ENCODE peak calls at places on chromosomes 11 and 22, in six cellular contexts. E, R, I, O, L and Q are unnamed samples.

GRCh38 chr11:114440121-114440860 is 1.0 kb downstream of the REXO2 start:
- DNase-seq in E (no peak), R (no peak), I (peak), O (no peak), L (no peak), Q (no peak)

GRCh38 chr11:47257518-47258316 is at the start of gene NR1H3:
- DNase-seq in E (peak), R (peak), I (peak), O (peak), L (peak), Q (no peak)

GRCh38 chr11:100942016-100942415 is 187.6 kb downstream of the PGR start:
- DNase-seq in E (no peak), R (no peak), I (peak), O (no peak), L (no peak), Q (no peak)

GRCh38 chr11:85590848-85591483 is 36.2 kb downstream of the DLG2 start:
- DNase-seq in E (no peak), R (no peak), I (peak), O (no peak), L (peak), Q (peak)

GRCh38 chr11:88175004-88175706 is at the start of gene RAB38:
- DNase-seq in E (peak), R (no peak), I (peak), O (peak), L (peak), Q (no peak)

GRCh38 chr11:2674681-2675131 is 25.1 kb downstream of the KCNQ1OT1 start:
- DNase-seq in E (peak), R (no peak), I (no peak), O (no peak), L (no peak), Q (no peak)

GRCh38 chr11:93652161-93652597 is 9.3 kb upstream of the CEP295 start:
- DNase-seq in E (peak), R (no peak), I (peak), O (peak), L (peak), Q (no peak)

GRCh38 chr22:49437956-49438355 is 389.7 kb downstream of the BRD1 start:
- DNase-seq in E (no peak), R (no peak), I (no peak), O (no peak), L (no peak), Q (no peak)

GRCh38 chr22:38413085-38414008 is 41.7 kb downstream of the KCNJ4 start:
- DNase-seq in E (peak), R (no peak), I (no peak), O (peak), L (no peak), Q (no peak)

GRCh38 chr11:100805509-100806199 is 118.6 kb downstream of the ARHGAP42 start:
- DNase-seq in E (no peak), R (no peak), I (peak), O (no peak), L (peak), Q (no peak)

GRCh38 chr22:39090426-39091064 is 6.5 kb upstream of the APOBEC3H start:
- DNase-seq in E (peak), R (peak), I (no peak), O (no peak), L (no peak), Q (no peak)

GRCh38 chr11:123429851-123430735 is at the start of gene GRAMD1B:
- DNase-seq in E (peak), R (no peak), I (peak), O (peak), L (peak), Q (peak)

GRCh38 chr22:24146791-24147353 is 34.4 kb upstream of the SUSD2 start:
- DNase-seq in E (peak), R (no peak), I (peak), O (peak), L (peak), Q (peak)

GRCh38 chr11:73259406-73260126 is 12.6 kb upstream of the P2RY6 start:
- DNase-seq in E (no peak), R (no peak), I (no peak), O (no peak), L (no peak), Q (no peak)

GRCh38 chr11:126969865-126970479 is 30.6 kb downstream of the KIRREL3 start:
- DNase-seq in E (no peak), R (no peak), I (peak), O (no peak), L (peak), Q (peak)

GRCh38 chr11:69463892-69464620 is 17.4 kb upstream of the LINC01488 start:
- DNase-seq in E (no peak), R (no peak), I (no peak), O (no peak), L (no peak), Q (no peak)

GRCh38 chr11:65642014-65642671 is 4.2 kb downstream of the SIPA1 start:
- DNase-seq in E (no peak), R (no peak), I (no peak), O (no peak), L (no peak), Q (no peak)

GRCh38 chr11:13776134-13776815 is 107.8 kb downstream of the FAR1 start:
- DNase-seq in E (no peak), R (no peak), I (peak), O (no peak), L (no peak), Q (no peak)

GRCh38 chr11:79108851-79109250 is 332.0 kb downstream of the TENM4 start:
- DNase-seq in E (no peak), R (no peak), I (no peak), O (no peak), L (peak), Q (no peak)

GRCh38 chr22:19111140-19111539 is 11.1 kb downstream of the DGCR2 start:
- DNase-seq in E (no peak), R (no peak), I (no peak), O (no peak), L (no peak), Q (no peak)

GRCh38 chr11:75105462-75105925 is 8.8 kb upstream of the OR2AT4 start:
- DNase-seq in E (no peak), R (no peak), I (no peak), O (no peak), L (peak), Q (no peak)

GRCh38 chr11:121932646-121933185 is 183.3 kb downstream of the BLID start:
- DNase-seq in E (no peak), R (no peak), I (no peak), O (no peak), L (no peak), Q (no peak)

GRCh38 chr11:119843760-119844330 is 114.8 kb upstream of the NECTIN1 start:
- DNase-seq in E (no peak), R (no peak), I (no peak), O (no peak), L (no peak), Q (no peak)

GRCh38 chr11:131108780-131109179 is 192.5 kb upstream of the SNX19 start:
- DNase-seq in E (no peak), R (no peak), I (peak), O (no peak), L (no peak), Q (no peak)

GRCh38 chr11:60150279-60150678 is 32.6 kb downstream of the MS4A6A start:
- DNase-seq in E (no peak), R (no peak), I (no peak), O (no peak), L (no peak), Q (no peak)

GRCh38 chr22:38760477-38761201 is 4.8 kb upstream of the SUN2 start:
- DNase-seq in E (no peak), R (no peak), I (peak), O (no peak), L (no peak), Q (no peak)

GRCh38 chr11:45178890-45179663 is 32.6 kb downstream of the PRDM11 start:
- DNase-seq in E (no peak), R (no peak), I (peak), O (no peak), L (peak), Q (no peak)

GRCh38 chr22:47442821-47443220 is 680.4 kb downstream of the TBC1D22A start:
- DNase-seq in E (no peak), R (no peak), I (no peak), O (peak), L (no peak), Q (no peak)

GRCh38 chr22:41998361-41999261 is at the start of gene WBP2NL:
- DNase-seq in E (peak), R (peak), I (peak), O (peak), L (peak), Q (peak)

GRCh38 chr11:82080160-82080559 is 653.5 kb downstream of the FAM181B start:
- DNase-seq in E (no peak), R (no peak), I (peak), O (no peak), L (peak), Q (peak)

GRCh38 chr22:46654426-46654825 is 34.2 kb downstream of the GRAMD4 start:
- DNase-seq in E (no peak), R (no peak), I (no peak), O (no peak), L (no peak), Q (no peak)

GRCh38 chr11:92122561-92122960 is 102.1 kb upstream of the FAT3 start:
- DNase-seq in E (no peak), R (no peak), I (no peak), O (no peak), L (peak), Q (no peak)

GRCh38 chr11:87501388-87501787 is 463.7 kb downstream of the TMEM135 start:
- DNase-seq in E (no peak), R (no peak), I (no peak), O (no peak), L (no peak), Q (no peak)

GRCh38 chr11:120184371-120184945 is 26.4 kb upstream of the OAF start:
- DNase-seq in E (no peak), R (no peak), I (no peak), O (peak), L (no peak), Q (no peak)

GRCh38 chr11:2700415-2701211 is 819 bp upstream of the KCNQ1OT1 start:
- DNase-seq in E (peak), R (peak), I (no peak), O (peak), L (no peak), Q (no peak)

GRCh38 chr11:113685650-113686349 is 20.3 kb downstream of the TMPRSS5 start:
- DNase-seq in E (no peak), R (no peak), I (no peak), O (no peak), L (no peak), Q (no peak)

GRCh38 chr11:123585206-123585605 is 69.2 kb downstream of the SCN3B start:
- DNase-seq in E (no peak), R (no peak), I (no peak), O (no peak), L (no peak), Q (no peak)

GRCh38 chr22:45638197-45638596 is 33.4 kb upstream of the ATXN10 start:
- DNase-seq in E (no peak), R (no peak), I (no peak), O (no peak), L (no peak), Q (no peak)

GRCh38 chr11:130827697-130828377 is 88.4 kb downstream of the SNX19 start:
- DNase-seq in E (peak), R (no peak), I (peak), O (peak), L (peak), Q (no peak)

GRCh38 chr11:27218498-27219038 is 144.4 kb downstream of the CCDC34 start:
- DNase-seq in E (no peak), R (no peak), I (peak), O (no peak), L (peak), Q (peak)
- H3K4me3 ChIP-seq in E (no peak), R (no peak), I (no peak), O (no peak), L (no peak), Q (no peak)

GRCh38 chr11:118258410-118258809 is 5.7 kb downstream of the MPZL2 start:
- DNase-seq in E (no peak), R (no peak), I (no peak), O (peak), L (no peak), Q (no peak)
- TF ChIP-seq CTCF in E (peak), R (no peak), I (peak), O (no peak), L (peak), Q (peak)

GRCh38 chr22:29690481-29690880 is 29.3 kb upstream of the CABP7 start:
- DNase-seq in E (no peak), R (no peak), I (no peak), O (no peak), L (no peak), Q (no peak)

GRCh38 chr22:29693151-29693550 is 26.7 kb upstream of the CABP7 start:
- DNase-seq in E (no peak), R (no peak), I (no peak), O (no peak), L (no peak), Q (no peak)

GRCh38 chr22:29691636-29692326 is 28.0 kb upstream of the CABP7 start:
- DNase-seq in E (no peak), R (no peak), I (no peak), O (no peak), L (no peak), Q (no peak)

GRCh38 chr22:29693671-29694070 is 26.1 kb upstream of the CABP7 start:
- DNase-seq in E (no peak), R (no peak), I (no peak), O (no peak), L (no peak), Q (no peak)

GRCh38 chr22:29692327-29692640 is 27.5 kb upstream of the CABP7 start:
- DNase-seq in E (no peak), R (no peak), I (no peak), O (no peak), L (no peak), Q (no peak)
- H3K4me3 ChIP-seq in E (no peak), R (no peak), I (no peak), O (no peak), L (no peak), Q (no peak)

GRCh38 chr11:17601206-17602075 is 54.4 kb downstream of the OTOG start:
- DNase-seq in E (no peak), R (no peak), I (no peak), O (peak), L (no peak), Q (no peak)
- TF ChIP-seq CTCF in E (no peak), R (no peak), I (no peak), O (no peak), L (no peak), Q (peak)

DNA sequence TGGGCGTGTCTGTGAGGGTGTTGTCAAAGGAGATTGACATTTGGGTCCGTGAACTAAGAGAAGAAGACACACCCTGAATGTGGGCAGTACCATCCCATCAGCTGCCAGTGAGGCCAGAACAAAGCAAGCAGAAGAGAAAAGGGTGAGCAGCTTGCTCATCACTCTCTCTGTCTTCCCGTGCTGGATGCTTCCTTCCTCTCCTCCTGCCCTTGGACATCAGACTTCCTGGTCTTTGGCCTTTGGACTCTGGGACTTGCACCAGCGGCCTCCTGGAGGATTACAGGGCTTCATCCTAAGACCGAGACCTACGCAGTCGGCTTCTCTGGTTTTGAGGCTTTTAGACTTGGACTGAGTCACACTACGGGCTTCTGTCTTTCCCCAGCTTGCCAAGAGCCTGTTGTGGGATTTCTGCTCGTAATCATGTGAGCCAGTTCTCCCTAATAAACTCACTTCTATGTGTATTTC is 18.8 kb downstream of the APOL2 start:
- DNase-seq in E (no peak), R (no peak), I (peak), O (no peak), L (peak), Q (no peak)
- H3K4me3 ChIP-seq in E (no peak), R (no peak), I (no peak), O (no peak), L (no peak), Q (no peak)

GRCh38 chr11:61447601-61448551 is 18.0 kb downstream of the SDHAF2 start:
- DNase-seq in E (no peak), R (no peak), I (no peak), O (no peak), L (no peak), Q (no peak)

GRCh38 chr11:61448552-61448927 is 18.6 kb downstream of the SDHAF2 start:
- DNase-seq in E (no peak), R (no peak), I (no peak), O (no peak), L (no peak), Q (no peak)

GRCh38 chr11:61442616-61443015 is 12.7 kb downstream of the SDHAF2 start:
- DNase-seq in E (no peak), R (no peak), I (peak), O (no peak), L (no peak), Q (no peak)

GRCh38 chr11:61445535-61445934 is 15.6 kb downstream of the SDHAF2 start:
- DNase-seq in E (no peak), R (no peak), I (no peak), O (no peak), L (no peak), Q (no peak)

DNA sequence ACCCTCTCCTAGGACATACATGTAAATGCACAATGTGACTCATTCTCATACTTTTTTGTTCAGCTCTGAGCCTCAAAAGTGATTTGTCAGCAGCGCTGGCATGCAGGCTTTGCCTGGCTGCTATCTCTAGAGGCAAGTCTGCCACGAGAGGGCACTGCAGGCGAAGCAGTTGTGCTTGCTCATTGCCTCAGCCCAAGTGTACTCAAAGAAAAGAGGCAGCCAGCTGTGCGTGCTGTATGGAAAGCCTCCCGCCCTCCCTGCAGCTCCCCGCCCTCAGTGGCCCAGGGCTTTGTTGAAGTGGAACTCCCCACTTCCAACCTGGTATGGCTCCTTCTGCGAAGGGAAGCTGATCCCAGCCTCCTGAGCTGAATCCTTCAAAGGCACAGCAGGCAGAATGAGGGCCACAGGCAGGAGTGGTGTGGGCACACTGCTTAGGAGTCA is 16.3 kb downstream of the SDHAF2 start:
- DNase-seq in E (peak), R (peak), I (peak), O (peak), L (peak), Q (peak)
- TF ChIP-seq CTCF in E (peak), R (peak), I (peak), O (peak), L (peak), Q (peak)

GRCh38 chr11:128735935-128736610 is 42.2 kb downstream of the FLI1 start:
- DNase-seq in E (no peak), R (no peak), I (no peak), O (no peak), L (no peak), Q (no peak)
- H3K4me3 ChIP-seq in E (no peak), R (no peak), I (no peak), O (no peak), L (no peak), Q (no peak)

GRCh38 chr11:10590516-10590915 is 22.1 kb upstream of the LYVE1 start:
- DNase-seq in E (no peak), R (no peak), I (no peak), O (no peak), L (no peak), Q (no peak)

GRCh38 chr11:10594407-10594806 is 25.9 kb upstream of the LYVE1 start:
- DNase-seq in E (no peak), R (no peak), I (no peak), O (no peak), L (no peak), Q (no peak)

GRCh38 chr11:10588904-10589303 is 20.4 kb upstream of the LYVE1 start:
- DNase-seq in E (no peak), R (no peak), I (no peak), O (no peak), L (no peak), Q (no peak)

GRCh38 chr11:10592331-10592730 is 23.9 kb upstream of the LYVE1 start:
- DNase-seq in E (no peak), R (no peak), I (peak), O (no peak), L (peak), Q (peak)

GRCh38 chr11:10591741-10592140 is 23.3 kb upstream of the LYVE1 start:
- DNase-seq in E (no peak), R (no peak), I (no peak), O (no peak), L (no peak), Q (no peak)
- TF ChIP-seq CTCF in E (no peak), R (no peak), I (no peak), O (no peak), L (no peak), Q (no peak)

DNA sequence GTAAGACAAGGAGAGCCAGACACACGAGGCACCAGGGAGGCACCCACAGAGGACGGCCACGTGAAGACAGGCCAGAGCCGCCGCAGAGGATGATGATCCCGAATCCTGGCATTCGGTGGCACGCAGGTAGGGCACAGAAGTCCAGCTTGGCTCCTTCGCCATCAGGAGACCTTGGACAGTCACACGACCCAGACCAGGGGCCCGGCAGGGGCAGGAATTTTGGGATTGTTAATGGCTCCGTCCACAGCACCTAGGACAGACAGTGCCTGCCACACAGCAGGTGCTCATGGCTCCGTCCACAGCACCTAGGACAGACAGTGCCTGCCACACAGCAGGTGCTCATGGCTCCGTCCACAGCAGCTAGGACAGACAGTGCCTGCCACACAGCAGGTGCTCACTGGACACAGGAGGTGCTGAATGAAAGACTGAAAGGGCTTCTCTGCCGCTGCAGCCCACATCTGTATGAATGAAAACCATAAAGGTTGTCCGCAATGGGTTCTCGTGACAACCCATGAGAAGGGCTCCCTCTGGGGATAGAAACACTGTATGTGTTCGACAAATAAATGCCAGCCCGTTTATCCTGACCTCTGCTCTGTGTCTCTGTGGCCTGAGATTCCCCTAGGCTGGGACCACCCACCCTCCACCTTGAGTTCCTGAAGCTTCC is 341.6 kb downstream of the CTTN start:
- DNase-seq in E (peak), R (no peak), I (no peak), O (no peak), L (no peak), Q (no peak)
- H3K4me3 ChIP-seq in E (no peak), R (no peak), I (no peak), O (no peak), L (no peak), Q (no peak)

GRCh38 chr11:67630230-67630942 is 649 bp upstream of the NUDT8 start:
- DNase-seq in E (peak), R (peak), I (peak), O (peak), L (peak), Q (peak)
- TF ChIP-seq CTCF in E (peak), R (peak), I (peak), O (peak), L (peak), Q (peak)